ENCODE peak calls at places on chromosomes 3 and 15, in six cellular contexts. J is heart right ventricle; R is PC-3; L is CD8-positive, alpha-beta T cell; C is IMR-90; U is cardiac muscle cell. P is an unnamed sample.

GRCh38 chr3:140276698-140277097 is 341.7 kb downstream of the CLSTN2 start:
- DNase-seq in J (no peak), R (peak; percentile 16), C (peak; percentile 1), U (peak; percentile 80), L (no peak), P (peak; percentile 54)

GRCh38 chr15:57680021-57680420 is 26.5 kb upstream of the POLR2M start:
- DNase-seq in U (no peak), R (peak; percentile 71), C (peak; percentile 51), L (no peak), J (no peak), P (no peak)

GRCh38 chr3:178537123-178537754 is 1.0 kb downstream of the KCNMB2 start:
- DNase-seq in J (no peak), C (no peak), R (no peak), U (no peak), L (no peak), P (no peak)

GRCh38 chr3:62051506-62051905 is 321.8 kb downstream of the FEZF2 start:
- DNase-seq in L (no peak), J (no peak), R (no peak), C (peak; percentile 24), U (peak; percentile 37), P (peak; percentile 55)

GRCh38 chr3:122074621-122075265 is 19.6 kb downstream of the CD86 start:
- DNase-seq in J (peak; percentile 69), U (no peak), L (no peak), R (no peak), C (no peak), P (no peak)

GRCh38 chr3:112654979-112655378 is 14.0 kb upstream of the CCDC80 start:
- DNase-seq in J (no peak), C (no peak), L (no peak), R (no peak), U (no peak), P (no peak)

GRCh38 chr3:176920806-176921205 is 276.5 kb downstream of the TBL1XR1 start:
- DNase-seq in C (peak; percentile 13), L (no peak), U (no peak), J (no peak), R (peak; percentile 25), P (no peak)

GRCh38 chr3:127678611-127679533 is 6.1 kb downstream of the ABTB1 start:
- DNase-seq in R (no peak), C (no peak), L (no peak), U (no peak), J (no peak), P (no peak)

GRCh38 chr3:52054689-52055511 is 1.5 kb downstream of the DUSP7 start:
- DNase-seq in C (peak; percentile 15), J (peak; percentile 14), L (no peak), U (peak; percentile 45), R (no peak), P (no peak)

DNA sequence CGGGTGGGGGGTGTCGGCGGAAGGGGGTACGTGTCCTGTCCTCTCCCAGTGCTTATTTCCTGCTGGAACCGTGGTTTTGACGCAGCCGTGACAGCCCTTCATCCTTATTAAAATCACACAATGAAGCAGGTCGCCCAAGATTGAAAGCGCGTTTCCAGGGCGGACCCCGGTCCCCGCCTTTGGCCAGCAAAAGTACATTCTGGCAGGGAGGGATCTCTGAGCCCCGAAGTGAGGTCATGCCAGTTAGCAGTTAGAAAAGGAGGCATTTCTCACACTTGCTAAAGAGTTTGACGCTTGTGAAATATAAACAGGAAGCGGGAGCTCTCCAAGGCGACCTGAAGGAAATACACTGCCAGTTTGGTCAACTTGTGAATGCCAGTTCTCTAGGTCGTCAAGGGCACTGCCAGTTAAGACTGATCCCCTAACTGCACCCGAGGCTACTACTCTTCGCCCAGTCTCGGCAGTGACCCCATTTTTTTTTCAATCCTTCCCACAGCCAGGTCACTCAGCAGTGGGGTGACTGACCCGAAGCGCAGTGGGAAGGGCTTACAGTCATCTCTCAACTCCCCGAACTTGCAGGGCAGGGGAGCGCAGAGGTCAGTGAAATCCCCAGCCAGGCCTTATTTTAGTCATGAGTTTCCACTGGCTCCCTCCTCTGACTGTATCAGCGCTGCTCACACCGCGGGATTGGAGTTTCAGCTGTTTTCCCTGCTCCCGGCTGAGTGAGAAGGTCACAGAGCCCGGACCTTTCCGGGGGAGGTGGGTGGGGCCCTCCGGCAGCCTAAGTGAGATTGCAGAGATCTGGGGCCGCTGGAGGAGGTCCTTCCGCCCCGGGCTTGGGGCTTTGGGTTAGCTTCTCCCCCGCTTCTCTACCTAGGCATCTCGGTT is 2.0 kb upstream of the BHLHE40 start:
- DNase-seq in L (peak; percentile 45), U (peak; percentile 80), C (peak; percentile 84), J (peak; percentile 96), R (peak; percentile 63), P (peak; percentile 84)
- H3K4me1 ChIP-seq in L (peaks cover 36% of the 10 kb centered on the region), U (peaks cover 28% of the 10 kb centered on the region), C (peaks cover 5% of the 10 kb centered on the region), J (peaks cover 23% of the 10 kb centered on the region), R (peaks cover 17% of the 10 kb centered on the region), P (peaks cover 44% of the 10 kb centered on the region)

DNA sequence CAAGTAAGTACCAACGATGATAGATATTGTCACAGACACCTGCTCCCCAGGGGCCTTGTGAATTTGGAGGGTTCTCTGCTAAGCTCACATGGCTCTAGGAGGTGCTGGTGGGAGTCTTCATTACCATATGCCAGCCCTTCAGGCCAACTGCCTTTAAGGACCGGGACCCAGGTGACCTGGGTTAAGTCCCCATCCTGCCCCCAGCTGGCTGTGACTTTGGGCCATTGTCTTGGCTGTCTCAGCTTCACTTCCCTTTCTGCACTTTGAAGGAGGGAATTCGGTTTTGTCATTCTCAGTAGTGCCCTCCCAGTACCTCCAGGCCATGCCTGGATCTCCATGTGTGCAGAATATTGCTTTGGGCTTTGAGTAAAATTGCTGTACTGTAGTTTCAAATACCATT is 72.8 kb upstream of the ACAD9 start:
- DNase-seq in J (no peak), L (no peak), R (no peak), U (no peak), C (no peak), P (no peak)
- H3K4me1 ChIP-seq in J (peaks cover 85% of the 10 kb centered on the region), L (peaks cover 33% of the 10 kb centered on the region), R (peaks cover 14% of the 10 kb centered on the region), U (peaks cover 34% of the 10 kb centered on the region), C (peaks cover 8% of the 10 kb centered on the region), P (peaks cover 57% of the 10 kb centered on the region)

DNA sequence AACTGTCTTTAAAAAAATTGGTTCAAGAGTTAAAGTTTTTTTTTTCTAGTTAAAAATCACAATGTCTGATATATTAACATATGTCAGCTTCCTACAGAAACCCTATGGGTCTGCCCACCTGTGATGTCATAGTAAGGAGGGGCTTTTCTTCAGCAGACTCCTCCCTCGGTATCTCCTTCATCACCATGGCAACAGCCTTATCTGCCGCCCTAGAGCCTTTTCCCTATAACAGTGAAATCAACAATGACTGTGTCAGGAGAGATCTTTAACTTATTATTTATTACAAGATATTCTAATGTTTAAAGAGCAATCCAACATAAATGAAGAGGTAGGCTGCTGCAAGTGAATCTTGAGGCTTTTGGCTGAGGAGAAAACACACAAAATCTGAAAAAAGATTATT is 138.7 kb downstream of the PEX5L start:
- DNase-seq in J (no peak), L (no peak), U (peak; percentile 62), C (peak; percentile 55), R (peak; percentile 67), P (no peak)
- H3K4me1 ChIP-seq in J (no peaks in the 10 kb centered on the region), L (no peaks in the 10 kb centered on the region), U (no peaks in the 10 kb centered on the region), C (no peaks in the 10 kb centered on the region), R (no peaks in the 10 kb centered on the region), P (no peaks in the 10 kb centered on the region)

DNA sequence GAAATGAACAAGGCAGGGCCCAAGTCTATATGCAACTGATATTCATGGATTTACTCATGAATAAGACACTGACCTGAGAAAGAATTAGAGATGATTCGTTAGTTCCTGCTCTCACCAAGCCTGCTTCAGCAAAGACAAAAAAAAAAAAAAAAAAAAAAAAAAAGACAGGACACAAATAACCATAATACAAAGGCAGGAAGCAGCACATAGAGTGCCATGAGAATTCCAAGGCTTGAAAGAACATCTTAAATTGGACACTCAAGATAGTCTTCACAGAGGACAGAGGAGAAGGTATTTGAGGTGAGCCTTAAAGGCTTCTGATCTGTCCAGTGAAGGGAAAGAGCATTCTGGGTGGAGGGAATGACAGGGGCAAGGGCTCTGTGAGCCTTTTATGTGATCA is 54.8 kb upstream of the NR2E3 start:
- DNase-seq in C (no peak), U (no peak), L (no peak), R (no peak), J (no peak), P (no peak)
- H3K4me1 ChIP-seq in C (peaks cover 2% of the 10 kb centered on the region), U (peaks cover 10% of the 10 kb centered on the region), L (no peaks in the 10 kb centered on the region), R (peaks cover 26% of the 10 kb centered on the region), J (peaks cover 16% of the 10 kb centered on the region), P (peaks cover 12% of the 10 kb centered on the region)

GRCh38 chr15:40328711-40329240 is 5.3 kb downstream of the INAFM2 start:
- DNase-seq in U (no peak), R (no peak), J (no peak), L (no peak), C (no peak), P (no peak)

GRCh38 chr15:40325700-40326099 is 2.2 kb downstream of the INAFM2 start:
- DNase-seq in R (no peak), L (no peak), C (no peak), U (no peak), J (no peak), P (no peak)

GRCh38 chr15:40328176-40328575 is 4.7 kb downstream of the INAFM2 start:
- DNase-seq in L (no peak), U (no peak), R (no peak), C (peak; percentile 74), J (no peak), P (no peak)

GRCh38 chr15:40325188-40325587 is 1.7 kb downstream of the INAFM2 start:
- DNase-seq in J (no peak), L (no peak), C (peak; percentile 37), U (no peak), R (no peak), P (peak; percentile 45)

GRCh38 chr15:40327338-40327917 is 3.9 kb downstream of the INAFM2 start:
- DNase-seq in C (no peak), U (no peak), R (no peak), J (no peak), L (no peak), P (no peak)
- H3K4me1 ChIP-seq in C (peaks cover 45% of the 10 kb centered on the region), U (peaks cover 68% of the 10 kb centered on the region), R (peaks cover 14% of the 10 kb centered on the region), J (peaks cover 87% of the 10 kb centered on the region), L (peaks cover 19% of the 10 kb centered on the region), P (peaks cover 68% of the 10 kb centered on the region)

P was measured in thyroid gland.